ENCODE peak calls at places on chromosomes 4 and X, in ten cellular contexts. One of them, this sample, is unnamed. For H3K4me1, the result is how much of the 10 kb centered on the place peaks cover.

GRCh38 chr4:148283665-148284064 is 158.5 kb downstream of the NR3C2 start:
- DNase-seq in ovary: no peak
- DNase-seq in adrenal gland: no peak
- DNase-seq in sigmoid colon: no peak
- DNase-seq in tibial nerve: no peak
- DNase-seq in A549: no peak
- DNase-seq in body of pancreas: no peak
- DNase-seq in IMR-90: no peak
- DNase-seq in uterus: no peak
- DNase-seq in esophagus squamous epithelium: no peak
- DNase-seq in this sample: no peak

GRCh38 chr4:183326853-183327252 is 4.6 kb upstream of the CLDN24 start:
- DNase-seq in ovary: no peak
- DNase-seq in adrenal gland: no peak
- DNase-seq in sigmoid colon: no peak
- DNase-seq in tibial nerve: no peak
- DNase-seq in A549: no peak
- DNase-seq in body of pancreas: no peak
- DNase-seq in IMR-90: peak
- DNase-seq in uterus: no peak
- DNase-seq in esophagus squamous epithelium: no peak
- DNase-seq in this sample: no peak

GRCh38 chrX:1027133-1027532 is 185.3 kb downstream of the CRLF2 start:
- DNase-seq in ovary: no peak
- DNase-seq in adrenal gland: no peak
- DNase-seq in sigmoid colon: no peak
- DNase-seq in tibial nerve: no peak
- DNase-seq in A549: no peak
- DNase-seq in body of pancreas: no peak
- DNase-seq in IMR-90: no peak
- DNase-seq in uterus: no peak
- DNase-seq in esophagus squamous epithelium: no peak
- DNase-seq in this sample: no peak

GRCh38 chr4:14218641-14219040 is 591.1 kb upstream of the BOD1L1 start:
- DNase-seq in ovary: no peak
- DNase-seq in adrenal gland: no peak
- DNase-seq in sigmoid colon: no peak
- DNase-seq in tibial nerve: no peak
- DNase-seq in A549: no peak
- DNase-seq in body of pancreas: peak
- DNase-seq in IMR-90: no peak
- DNase-seq in uterus: no peak
- DNase-seq in esophagus squamous epithelium: no peak
- DNase-seq in this sample: no peak

GRCh38 chr4:140296335-140296753 is 77.1 kb upstream of the SCOC start:
- DNase-seq in ovary: peak
- DNase-seq in adrenal gland: peak
- DNase-seq in sigmoid colon: peak
- DNase-seq in tibial nerve: peak
- DNase-seq in A549: peak
- DNase-seq in body of pancreas: peak
- DNase-seq in IMR-90: peak
- DNase-seq in uterus: peak
- DNase-seq in esophagus squamous epithelium: peak
- DNase-seq in this sample: no peak

GRCh38 chr4:7708238-7708637 is 231.4 kb downstream of the AFAP1 start:
- DNase-seq in ovary: no peak
- DNase-seq in adrenal gland: no peak
- DNase-seq in sigmoid colon: no peak
- DNase-seq in tibial nerve: no peak
- DNase-seq in A549: no peak
- DNase-seq in body of pancreas: no peak
- DNase-seq in IMR-90: no peak
- DNase-seq in uterus: no peak
- DNase-seq in esophagus squamous epithelium: no peak
- DNase-seq in this sample: no peak

GRCh38 chr4:31088600-31089230 is 368.5 kb downstream of the PCDH7 start:
- DNase-seq in ovary: no peak
- DNase-seq in adrenal gland: no peak
- DNase-seq in sigmoid colon: no peak
- DNase-seq in tibial nerve: no peak
- DNase-seq in A549: no peak
- DNase-seq in body of pancreas: peak
- DNase-seq in IMR-90: peak
- DNase-seq in uterus: no peak
- DNase-seq in esophagus squamous epithelium: no peak
- DNase-seq in this sample: no peak

GRCh38 chr4:147407261-147408045 is 73.4 kb upstream of the EDNRA start:
- DNase-seq in ovary: peak
- DNase-seq in adrenal gland: no peak
- DNase-seq in sigmoid colon: no peak
- DNase-seq in tibial nerve: no peak
- DNase-seq in A549: peak
- DNase-seq in body of pancreas: no peak
- DNase-seq in IMR-90: no peak
- DNase-seq in uterus: no peak
- DNase-seq in esophagus squamous epithelium: no peak
- DNase-seq in this sample: no peak

GRCh38 chr4:137370206-137370633 is 162.1 kb downstream of the PCDH18 start:
- DNase-seq in ovary: no peak
- DNase-seq in adrenal gland: no peak
- DNase-seq in sigmoid colon: no peak
- DNase-seq in tibial nerve: no peak
- DNase-seq in A549: no peak
- DNase-seq in body of pancreas: no peak
- DNase-seq in IMR-90: peak
- DNase-seq in uterus: no peak
- DNase-seq in esophagus squamous epithelium: no peak
- DNase-seq in this sample: no peak

DNA sequence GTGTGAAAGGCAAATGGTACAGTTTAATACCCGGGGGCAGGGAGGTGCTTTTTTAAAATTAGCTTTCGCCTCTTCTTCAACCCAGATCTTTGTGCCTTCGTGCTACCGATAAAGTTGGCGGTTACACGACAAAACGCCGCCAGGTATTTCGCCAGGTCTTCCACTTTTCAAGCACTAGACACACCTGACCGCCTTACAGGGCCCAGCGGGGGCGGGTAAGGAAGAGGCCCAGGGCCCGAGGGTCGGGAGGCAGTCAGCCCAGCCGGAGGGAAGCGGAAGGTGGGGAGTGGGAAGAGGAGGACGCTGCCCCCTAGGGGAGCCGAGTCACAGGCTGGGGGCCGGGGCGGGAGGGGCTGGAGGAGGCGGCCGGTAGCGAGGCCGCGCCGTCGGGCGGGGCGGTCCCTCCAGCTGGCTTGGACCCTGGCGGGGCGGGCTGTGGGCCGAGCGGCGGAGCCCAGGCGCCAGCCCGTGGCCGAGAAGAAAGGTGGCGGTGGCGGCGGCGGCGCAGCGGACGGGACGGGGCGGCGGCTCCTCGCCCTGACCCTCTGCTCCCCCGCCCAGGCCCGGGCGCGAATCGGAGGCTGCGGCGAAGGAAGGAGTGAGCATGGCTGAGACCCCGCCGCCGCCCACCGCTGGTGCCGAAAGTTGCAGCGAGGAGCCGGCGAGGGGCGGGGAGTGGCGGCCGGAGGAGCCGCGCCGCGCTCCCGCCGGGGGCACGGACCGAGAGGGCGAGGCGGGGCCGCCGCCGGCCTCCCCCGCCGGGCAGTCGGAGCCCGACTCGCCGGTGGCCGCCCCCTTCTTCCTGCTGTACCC is 16.2 kb downstream of the UTP3 start:
- DNase-seq in ovary: peak
- DNase-seq in adrenal gland: peak
- DNase-seq in sigmoid colon: peak
- DNase-seq in tibial nerve: peak
- DNase-seq in A549: peak
- DNase-seq in body of pancreas: peak
- DNase-seq in IMR-90: peak
- DNase-seq in uterus: peak
- DNase-seq in esophagus squamous epithelium: peak
- DNase-seq in this sample: peak
- TF ChIP-seq POLR2A in ovary: peak
- TF ChIP-seq POLR2A in adrenal gland: peak
- TF ChIP-seq POLR2A in sigmoid colon: no peak
- TF ChIP-seq POLR2A in tibial nerve: no peak
- TF ChIP-seq POLR2A in A549: peak
- TF ChIP-seq POLR2A in body of pancreas: peak
- TF ChIP-seq POLR2A in IMR-90: no peak
- TF ChIP-seq POLR2A in uterus: peak
- TF ChIP-seq POLR2A in esophagus squamous epithelium: no peak
- TF ChIP-seq POLR2A in this sample: peak

GRCh38 chr4:86657382-86657781 is 63.3 kb downstream of the PTPN13 start:
- DNase-seq in ovary: no peak
- DNase-seq in adrenal gland: no peak
- DNase-seq in sigmoid colon: no peak
- DNase-seq in tibial nerve: no peak
- DNase-seq in A549: no peak
- DNase-seq in body of pancreas: no peak
- DNase-seq in IMR-90: no peak
- DNase-seq in uterus: no peak
- DNase-seq in esophagus squamous epithelium: no peak
- DNase-seq in this sample: no peak

GRCh38 chr4:86660407-86660806 is 66.3 kb downstream of the PTPN13 start:
- DNase-seq in ovary: no peak
- DNase-seq in adrenal gland: no peak
- DNase-seq in sigmoid colon: no peak
- DNase-seq in tibial nerve: no peak
- DNase-seq in A549: no peak
- DNase-seq in body of pancreas: no peak
- DNase-seq in IMR-90: no peak
- DNase-seq in uterus: no peak
- DNase-seq in esophagus squamous epithelium: no peak
- DNase-seq in this sample: no peak

GRCh38 chr4:86661006-86661405 is 66.9 kb downstream of the PTPN13 start:
- DNase-seq in ovary: no peak
- DNase-seq in adrenal gland: no peak
- DNase-seq in sigmoid colon: no peak
- DNase-seq in tibial nerve: no peak
- DNase-seq in A549: no peak
- DNase-seq in body of pancreas: no peak
- DNase-seq in IMR-90: no peak
- DNase-seq in uterus: no peak
- DNase-seq in esophagus squamous epithelium: no peak
- DNase-seq in this sample: no peak

GRCh38 chr4:86661418-86661817 is 67.3 kb downstream of the PTPN13 start:
- DNase-seq in ovary: no peak
- DNase-seq in adrenal gland: no peak
- DNase-seq in sigmoid colon: no peak
- DNase-seq in tibial nerve: no peak
- DNase-seq in A549: no peak
- DNase-seq in body of pancreas: no peak
- DNase-seq in IMR-90: no peak
- DNase-seq in uterus: no peak
- DNase-seq in esophagus squamous epithelium: no peak
- DNase-seq in this sample: no peak

DNA sequence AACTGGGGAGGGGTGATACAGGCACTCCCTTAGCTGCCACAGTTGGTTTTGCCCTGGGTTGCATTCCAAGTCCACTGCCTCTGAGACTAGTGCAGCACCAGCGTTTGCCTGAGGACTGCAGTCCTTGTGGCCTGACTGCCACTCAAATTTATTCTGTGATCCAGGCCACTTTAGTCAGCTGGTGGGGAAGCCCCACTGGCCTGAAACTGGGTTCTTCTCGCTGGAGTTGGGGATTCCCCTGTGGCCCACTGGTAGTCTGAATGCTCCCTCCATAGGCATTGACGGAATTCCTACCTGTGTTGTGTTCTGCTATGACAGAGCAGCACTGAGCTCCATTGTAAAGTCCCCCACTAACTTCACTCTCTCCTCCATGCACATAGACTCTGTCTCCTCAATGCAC is 63.8 kb downstream of the PTPN13 start:
- DNase-seq in ovary: no peak
- DNase-seq in adrenal gland: no peak
- DNase-seq in sigmoid colon: no peak
- DNase-seq in tibial nerve: no peak
- DNase-seq in A549: no peak
- DNase-seq in body of pancreas: no peak
- DNase-seq in IMR-90: no peak
- DNase-seq in uterus: no peak
- DNase-seq in esophagus squamous epithelium: no peak
- DNase-seq in this sample: no peak
- H3K27ac ChIP-seq in ovary: no peak
- H3K27ac ChIP-seq in adrenal gland: no peak
- H3K27ac ChIP-seq in sigmoid colon: no peak
- H3K27ac ChIP-seq in tibial nerve: no peak
- H3K27ac ChIP-seq in A549: no peak
- H3K27ac ChIP-seq in body of pancreas: no peak
- H3K27ac ChIP-seq in IMR-90: no peak
- H3K27ac ChIP-seq in uterus: no peak
- H3K27ac ChIP-seq in esophagus squamous epithelium: no peak
- H3K27ac ChIP-seq in this sample: no peak

DNA sequence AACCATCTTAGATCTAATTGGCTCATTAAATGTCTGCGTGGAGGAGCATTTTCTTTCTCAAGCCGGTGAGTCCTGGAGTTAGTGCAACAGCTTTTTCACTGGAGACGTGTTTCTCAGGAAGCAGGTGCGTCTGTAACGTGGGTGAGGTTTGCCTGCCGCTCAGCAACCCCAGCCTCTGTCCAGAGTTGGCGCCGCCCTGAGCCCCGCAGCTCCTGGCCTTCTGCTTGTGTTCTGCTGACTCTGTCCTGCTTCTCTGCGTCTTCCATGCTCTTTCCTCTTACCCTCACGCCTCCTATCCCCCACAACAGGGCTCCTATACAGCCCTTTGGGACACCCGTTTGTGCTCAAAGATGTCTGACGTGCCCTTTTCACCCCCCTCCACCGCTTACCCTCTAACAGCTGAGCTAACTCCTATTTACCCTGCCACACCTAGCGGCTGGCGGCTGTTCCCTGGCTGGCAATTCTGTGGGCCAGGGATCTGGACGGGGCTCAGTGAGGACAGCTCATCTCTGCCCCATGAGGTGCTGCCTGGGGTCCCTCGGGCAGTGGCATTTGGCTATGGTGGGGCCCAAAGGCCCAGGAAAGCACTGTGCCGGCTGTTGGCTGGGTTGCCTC is 18.8 kb downstream of the DOK7 start:
- DNase-seq in ovary: no peak
- DNase-seq in adrenal gland: no peak
- DNase-seq in sigmoid colon: no peak
- DNase-seq in tibial nerve: no peak
- DNase-seq in A549: no peak
- DNase-seq in body of pancreas: no peak
- DNase-seq in IMR-90: no peak
- DNase-seq in uterus: no peak
- DNase-seq in esophagus squamous epithelium: no peak
- DNase-seq in this sample: no peak
- H3K4me1 ChIP-seq in ovary: under half
- H3K4me1 ChIP-seq in adrenal gland: under half
- H3K4me1 ChIP-seq in sigmoid colon: under half
- H3K4me1 ChIP-seq in tibial nerve: under half
- H3K4me1 ChIP-seq in A549: under half
- H3K4me1 ChIP-seq in body of pancreas: under half
- H3K4me1 ChIP-seq in IMR-90: under half
- H3K4me1 ChIP-seq in uterus: under half
- H3K4me1 ChIP-seq in esophagus squamous epithelium: under half
- H3K4me1 ChIP-seq in this sample: under half

GRCh38 chr4:185471235-185472062 is at the start of gene CCDC110:
- DNase-seq in ovary: peak
- DNase-seq in adrenal gland: peak
- DNase-seq in sigmoid colon: peak
- DNase-seq in tibial nerve: peak
- DNase-seq in A549: peak
- DNase-seq in body of pancreas: peak
- DNase-seq in IMR-90: peak
- DNase-seq in uterus: peak
- DNase-seq in esophagus squamous epithelium: peak
- DNase-seq in this sample: peak
- TF ChIP-seq POLR2A in ovary: peak
- TF ChIP-seq POLR2A in adrenal gland: peak
- TF ChIP-seq POLR2A in sigmoid colon: no peak
- TF ChIP-seq POLR2A in tibial nerve: peak
- TF ChIP-seq POLR2A in A549: no peak
- TF ChIP-seq POLR2A in body of pancreas: no peak
- TF ChIP-seq POLR2A in IMR-90: no peak
- TF ChIP-seq POLR2A in uterus: peak
- TF ChIP-seq POLR2A in esophagus squamous epithelium: no peak
- TF ChIP-seq POLR2A in this sample: no peak

This sample was measured in upper lobe of left lung.